ENCODE peak calls at places on chromosomes 12 and 14, in four cellular contexts. A, V, O and B are unnamed samples.

GRCh38 chr12:123801573-123802178 is 39.6 kb downstream of the DNAH10 start:
- DNase-seq in A (no peak), V (peak), O (no peak), B (no peak)

GRCh38 chr12:124921200-124922008 is 7.0 kb upstream of the UBC start:
- DNase-seq in A (no peak), V (peak), O (peak), B (peak)

GRCh38 chr14:102920998-102921304 is 1.5 kb upstream of the AMN start:
- DNase-seq in A (no peak), V (no peak), O (no peak), B (no peak)

GRCh38 chr14:72519543-72519942 is 374.4 kb downstream of the DPF3 start:
- DNase-seq in A (no peak), V (no peak), O (no peak), B (no peak)

GRCh38 chr14:28612414-28612813 is 154.2 kb upstream of the FOXG1 start:
- DNase-seq in A (no peak), V (no peak), O (no peak), B (no peak)

GRCh38 chr14:98189077-98189476 is 1082.9 kb downstream of the BCL11B start:
- DNase-seq in A (no peak), V (no peak), O (no peak), B (no peak)

GRCh38 chr14:103136388-103137271 is 13.4 kb downstream of the TNFAIP2 start:
- DNase-seq in A (no peak), V (peak), O (no peak), B (peak)

GRCh38 chr14:54532111-54533012 is 22.7 kb downstream of the CGRRF1 start:
- DNase-seq in A (no peak), V (no peak), O (no peak), B (no peak)

GRCh38 chr14:64502476-64503183 is 1.0 kb downstream of the ZBTB25 start:
- DNase-seq in A (peak), V (peak), O (peak), B (no peak)

GRCh38 chr12:68759852-68760251 is 13.9 kb downstream of the SLC35E3 start:
- DNase-seq in A (no peak), V (peak), O (no peak), B (no peak)

DNA sequence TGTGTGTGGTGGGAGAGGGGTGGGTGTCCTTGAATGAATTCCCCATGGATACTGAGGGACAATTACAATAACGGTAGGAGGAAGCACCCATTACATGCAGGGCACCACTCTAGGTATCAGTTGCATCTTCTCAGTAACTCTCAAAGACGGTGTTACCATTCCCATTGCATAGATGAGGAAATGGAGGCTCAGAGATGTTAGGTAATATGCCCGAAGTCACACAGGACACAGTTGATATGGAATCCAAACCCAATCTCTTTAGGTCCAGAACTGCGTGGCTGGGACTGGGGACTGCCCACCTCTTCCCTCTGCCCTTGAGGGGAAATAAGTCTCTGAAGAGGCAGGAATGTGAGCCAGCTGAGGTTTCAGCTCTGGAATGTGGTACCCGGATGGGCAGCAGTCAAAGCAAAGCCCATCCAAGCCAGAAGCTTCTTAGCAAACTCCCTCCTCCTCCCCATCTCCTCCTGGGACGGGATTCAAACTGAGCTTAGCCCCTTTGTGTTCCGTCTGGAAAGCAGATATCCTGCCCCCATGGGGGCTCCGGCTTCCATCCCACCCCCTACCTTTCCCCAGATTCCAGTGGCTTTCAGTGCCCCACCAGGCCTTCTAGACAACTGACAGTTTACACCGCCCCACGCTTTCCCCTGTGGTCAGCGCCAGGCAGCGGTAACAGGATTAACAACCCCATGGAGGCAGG is 187.5 kb downstream of the RBM19 start:
- DNase-seq in A (no peak), V (no peak), O (no peak), B (no peak)
- H3K4me3 ChIP-seq in A (no peak), V (no peak), O (no peak), B (no peak)

DNA sequence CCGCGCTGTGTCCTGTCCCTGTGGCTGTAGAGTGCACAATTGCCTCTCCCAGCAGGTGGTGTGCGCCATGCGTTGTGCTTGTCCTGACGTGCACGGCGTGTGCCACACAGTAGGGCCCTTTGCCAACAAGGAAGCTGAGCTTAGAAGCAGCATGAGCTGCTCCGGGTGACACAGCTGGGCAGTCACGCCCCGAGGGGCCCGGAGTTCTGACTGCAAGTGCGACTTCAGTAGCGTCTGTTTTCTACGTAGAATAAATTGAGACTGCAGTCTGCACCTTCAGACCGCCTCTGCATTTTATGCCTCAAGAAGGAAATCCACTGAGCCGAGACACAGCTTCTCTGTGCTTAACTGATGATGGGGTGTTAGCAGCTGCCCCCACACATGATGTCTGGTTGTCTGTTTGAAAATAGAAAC is 81.6 kb downstream of the ADGRD1 start:
- DNase-seq in A (no peak), V (no peak), O (no peak), B (no peak)
- TF ChIP-seq CTCF in A (no peak), V (no peak), O (no peak), B (no peak)

GRCh38 chr12:107778383-107779015 is 4.0 kb downstream of the ASCL4 start:
- DNase-seq in A (no peak), V (no peak), O (no peak), B (no peak)

GRCh38 chr12:107775093-107775721 is 703 bp downstream of the ASCL4 start:
- DNase-seq in A (no peak), V (peak), O (no peak), B (no peak)

GRCh38 chr12:107776171-107776570 is 1.7 kb downstream of the ASCL4 start:
- DNase-seq in A (no peak), V (no peak), O (no peak), B (no peak)

GRCh38 chr12:107779077-107779840 is 4.8 kb downstream of the ASCL4 start:
- DNase-seq in A (no peak), V (no peak), O (peak), B (no peak)

GRCh38 chr12:107774349-107775029 is at the start of gene ASCL4:
- DNase-seq in A (no peak), V (no peak), O (no peak), B (no peak)
- H3K4me3 ChIP-seq in A (no peak), V (no peak), O (peak), B (no peak)

GRCh38 chr12:62542814-62543213 is 76.2 kb downstream of the MON2 start:
- DNase-seq in A (no peak), V (no peak), O (no peak), B (no peak)
- TF ChIP-seq CTCF in A (no peak), V (no peak), O (no peak), B (no peak)